ENCODE peak calls at places on chromosomes 6 and 20, in eight cellular contexts. T, M, K, H, X, B, P and S are unnamed samples.

GRCh38 chr6:9252784-9253183 is 817.4 kb upstream of the SLC35B3 start:
- DNase-seq in H (no peak), P (no peak), M (no peak), B (no peak), X (no peak), K (no peak), T (no peak), S (no peak)

GRCh38 chr6:121335111-121336008 is 1.1 kb upstream of the TBC1D32 start:
- DNase-seq in X (no peak), M (peak; percentile 53), T (no peak), B (no peak), P (no peak), H (no peak), K (no peak), S (no peak)

GRCh38 chr6:153729189-153729588 is 309.9 kb upstream of the OPRM1 start:
- DNase-seq in H (no peak), B (no peak), X (no peak), M (no peak), K (no peak), P (no peak), T (no peak), S (no peak)

GRCh38 chr20:35448788-35449373 is 6.5 kb upstream of the CEP250 start:
- DNase-seq in M (no peak), K (no peak), P (no peak), X (no peak), T (no peak), H (no peak), B (no peak), S (no peak)

GRCh38 chr6:151488226-151488625 is 5.6 kb upstream of the CCDC170 start:
- DNase-seq in M (peak; percentile 16), P (no peak), H (peak; percentile 75), T (no peak), X (no peak), B (no peak), K (no peak), S (peak; percentile 39)

GRCh38 chr6:108966855-108967755 is 118.9 kb downstream of the ARMC2 start:
- DNase-seq in M (peak; percentile 39), B (no peak), P (peak; percentile 29), T (no peak), K (no peak), H (peak; percentile 78), X (peak; percentile 7), S (peak; percentile 75)

GRCh38 chr6:107534762-107535161 is 44.8 kb downstream of the SOBP start:
- DNase-seq in M (no peak), B (no peak), K (no peak), T (no peak), P (no peak), X (no peak), H (no peak), S (no peak)

GRCh38 chr6:127102299-127102698 is 16.2 kb upstream of the RSPO3 start:
- DNase-seq in H (peak; percentile 75), P (peak; percentile 99), X (no peak), T (no peak), K (no peak), B (no peak), M (peak; percentile 91), S (peak; percentile 93)

GRCh38 chr6:89995296-89995695 is 101.0 kb downstream of the GJA10 start:
- DNase-seq in H (no peak), M (no peak), K (no peak), P (no peak), B (no peak), T (no peak), X (no peak), S (no peak)

GRCh38 chr6:47112311-47112710 is 70.2 kb upstream of the ADGRF1 start:
- DNase-seq in P (peak; percentile 42), M (no peak), K (no peak), T (no peak), H (no peak), B (no peak), X (no peak), S (no peak)

GRCh38 chr20:32623667-32624157 is 38.6 kb upstream of the NOL4L start:
- DNase-seq in T (no peak), B (peak; percentile 39), K (no peak), H (no peak), M (no peak), X (no peak), P (no peak), S (no peak)

GRCh38 chr20:4406627-4407026 is 315.1 kb upstream of the PRND start:
- DNase-seq in H (peak; percentile 92), X (peak; percentile 42), M (peak; percentile 48), K (no peak), B (no peak), P (peak; percentile 84), T (no peak), S (peak; percentile 96)

GRCh38 chr6:97150932-97151331 is 132.1 kb downstream of the MMS22L start:
- DNase-seq in X (peak; percentile 2), P (no peak), B (no peak), K (no peak), H (peak; percentile 20), M (no peak), T (no peak), S (peak; percentile 93)

DNA sequence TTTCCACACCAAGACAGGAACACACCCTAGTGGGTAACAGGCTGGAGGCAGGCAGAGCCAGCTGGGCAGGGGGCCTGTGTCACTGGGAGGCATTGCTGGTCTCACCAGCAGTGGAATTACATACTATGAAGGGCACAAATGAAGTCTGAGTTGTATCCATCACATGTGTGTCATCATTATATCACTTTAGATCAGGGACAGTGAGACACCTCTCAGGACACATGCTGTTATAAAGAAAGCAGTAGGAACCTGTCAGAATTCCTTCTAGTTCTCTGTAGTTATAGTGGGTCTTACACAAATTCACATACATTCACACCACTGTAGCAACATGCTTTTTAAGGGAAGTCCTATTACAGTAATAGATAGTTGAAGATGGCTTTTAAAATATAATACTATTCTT is 63.5 kb upstream of the FYN start:
- DNase-seq in K (no peak), H (no peak), M (no peak), B (no peak), X (no peak), T (no peak), P (no peak), S (no peak)
- H3K4me3 ChIP-seq in K (no peak overlapping the region), H (no peak overlapping the region), M (no peak overlapping the region), B (no peak overlapping the region), X (no peak overlapping the region), T (no peak overlapping the region), P (no peak overlapping the region), S (no peak overlapping the region)

GRCh38 chr6:33779895-33780294 is 9.0 kb downstream of the LEMD2 start:
- DNase-seq in K (no peak), B (no peak), X (no peak), P (no peak), M (no peak), T (no peak), H (no peak), S (no peak)

GRCh38 chr6:33781105-33781975 is 7.6 kb downstream of the LEMD2 start:
- DNase-seq in K (no peak), B (no peak), H (peak; percentile 25), M (peak; percentile 70), T (no peak), X (peak; percentile 48), P (no peak), S (peak; percentile 41)

GRCh38 chr6:33777716-33778474 is 11.0 kb downstream of the LEMD2 start:
- DNase-seq in P (no peak), M (no peak), X (no peak), H (no peak), K (no peak), B (no peak), T (no peak), S (no peak)

GRCh38 chr6:33778475-33779121 is 10.3 kb downstream of the LEMD2 start:
- DNase-seq in T (no peak), M (no peak), P (no peak), H (no peak), B (no peak), K (no peak), X (no peak), S (no peak)

GRCh38 chr6:33779305-33779704 is 9.6 kb downstream of the LEMD2 start:
- DNase-seq in M (no peak), X (no peak), H (no peak), P (no peak), T (no peak), B (no peak), K (no peak), S (no peak)
- TF ChIP-seq CTCF in M (no peak), X (peak; percentile 24), H (no peak), P (no peak), T (no peak), B (no peak), K (no peak), S (no peak)

DNA sequence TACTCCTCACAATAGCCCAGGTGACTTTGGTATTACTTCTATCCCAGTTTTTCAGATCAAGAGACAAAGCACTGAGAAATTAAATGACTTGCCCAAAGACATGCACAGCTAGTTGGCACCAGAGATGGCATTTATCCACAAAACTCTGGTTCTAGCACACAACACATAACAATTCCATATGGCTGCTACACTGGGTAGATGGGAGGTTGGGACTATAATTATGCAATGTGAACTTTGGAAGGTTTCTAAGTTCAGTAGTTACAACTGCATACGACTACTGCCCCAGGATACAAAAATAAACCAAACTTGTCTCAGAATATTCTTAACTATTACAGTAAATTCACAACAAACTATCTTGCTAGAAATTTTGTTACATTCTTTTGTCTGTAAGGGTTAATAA is 54.2 kb upstream of the MLIP start:
- DNase-seq in B (no peak), H (no peak), M (no peak), T (no peak), X (no peak), K (no peak), P (no peak), S (no peak)
- H3K4me3 ChIP-seq in B (no peak overlapping the region), H (no peak overlapping the region), M (no peak overlapping the region), T (no peak overlapping the region), X (no peak overlapping the region), K (no peak overlapping the region), P (no peak overlapping the region), S (no peak overlapping the region)

GRCh38 chr6:130724089-130724488 is 103.1 kb upstream of the SMLR1 start:
- DNase-seq in X (no peak), H (peak; percentile 35), B (no peak), K (no peak), P (no peak), T (no peak), M (no peak), S (peak; percentile 27)
- TF ChIP-seq CTCF in X (no peak), H (no peak), B (no peak), K (no peak), P (no peak), T (no peak), M (no peak), S (no peak)